ENCODE peak calls at places on chromosome 1, in four cellular contexts. B, K, Z and S are unnamed samples.

GRCh38 chr1:14606632-14607031 is 8.1 kb downstream of the KAZN start:
- DNase-seq in Z (no peak), B (no peak), K (no peak), S (no peak)

GRCh38 chr1:221470000-221470698 is 271.7 kb downstream of the DUSP10 start:
- DNase-seq in K (no peak), B (no peak), Z (no peak), S (no peak)

GRCh38 chr1:24724345-24725208 is 20.7 kb upstream of the CLIC4 start:
- DNase-seq in K (no peak), Z (peak), B (no peak), S (no peak)

GRCh38 chr1:15803380-15803779 is 4.1 kb downstream of the UQCRHL start:
- DNase-seq in B (no peak), K (peak), Z (no peak), S (no peak)

GRCh38 chr1:109254621-109255096 is 5.3 kb downstream of the CELSR2 start:
- DNase-seq in Z (no peak), K (peak), B (no peak), S (no peak)

GRCh38 chr1:32071758-32072621 is 749 bp upstream of the TMEM39B start:
- DNase-seq in Z (no peak), K (no peak), B (no peak), S (no peak)

GRCh38 chr1:206856674-206857464 is 8.6 kb upstream of the IL20 start:
- DNase-seq in Z (no peak), B (no peak), K (peak), S (no peak)

GRCh38 chr1:47187226-47187925 is 2.5 kb downstream of the PDZK1IP1 start:
- DNase-seq in Z (no peak), B (no peak), K (no peak), S (no peak)

GRCh38 chr1:39104158-39105060 is 78.3 kb downstream of the NDUFS5 start:
- DNase-seq in Z (no peak), B (no peak), K (no peak), S (no peak)

GRCh38 chr1:222369991-222370910 is 177.7 kb downstream of the HHIPL2 start:
- DNase-seq in K (no peak), Z (no peak), B (no peak), S (no peak)

GRCh38 chr1:25501235-25502058 is 42.0 kb upstream of the LDLRAP1 start:
- DNase-seq in Z (no peak), K (no peak), B (no peak), S (no peak)

GRCh38 chr1:37930246-37931142 is 16.4 kb downstream of the INPP5B start:
- DNase-seq in Z (peak), K (no peak), B (no peak), S (no peak)